ENCODE peak calls at places on chromosome 13, in nine cellular contexts. V, P, T, W, B, O, Z, K and C are unnamed samples.

GRCh38 chr13:99151516-99151915 is 49.1 kb upstream of the UBAC2 start:
- DNase-seq in V (peak; percentile 44), P (no peak), T (peak; percentile 84), W (peak; percentile 53), B (peak; percentile 96), O (no peak), Z (peak; percentile 59), K (peak; percentile 76), C (no peak)

GRCh38 chr13:101835920-101836319 is 383.4 kb downstream of the ITGBL1 start:
- DNase-seq in V (no peak), P (no peak), T (no peak), W (no peak), B (no peak), O (no peak), Z (no peak), K (no peak), C (no peak)

GRCh38 chr13:19157461-19157860 is 24.2 kb downstream of the TUBA3C start:
- DNase-seq in V (no peak), P (no peak), T (no peak), W (no peak), B (no peak), O (no peak), Z (no peak), K (no peak), C (no peak)

GRCh38 chr13:100063333-100063732 is 25.6 kb upstream of the PCCA start:
- DNase-seq in V (peak; percentile 30), P (no peak), T (peak; percentile 60), W (no peak), B (no peak), O (no peak), Z (no peak), K (no peak), C (no peak)

GRCh38 chr13:92225861-92226260 is 827.4 kb downstream of the GPC5 start:
- DNase-seq in V (no peak), P (no peak), T (no peak), W (no peak), B (no peak), O (no peak), Z (no peak), K (peak; percentile 33), C (no peak)

GRCh38 chr13:41364043-41364442 is 53.0 kb downstream of the NAA16 start:
- DNase-seq in V (no peak), P (no peak), T (no peak), W (no peak), B (no peak), O (no peak), Z (no peak), K (no peak), C (no peak)

GRCh38 chr13:110564472-110564985 is 3.0 kb upstream of the RAB20 start:
- DNase-seq in V (no peak), P (no peak), T (no peak), W (no peak), B (no peak), O (no peak), Z (no peak), K (no peak), C (no peak)

GRCh38 chr13:41267106-41267505 is 3.7 kb upstream of the MTRF1 start:
- DNase-seq in V (no peak), P (no peak), T (peak; percentile 29), W (no peak), B (no peak), O (no peak), Z (no peak), K (peak; percentile 71), C (no peak)

GRCh38 chr13:49488563-49488962 is 7.2 kb upstream of the PHF11 start:
- DNase-seq in V (no peak), P (no peak), T (no peak), W (no peak), B (no peak), O (no peak), Z (no peak), K (no peak), C (no peak)

GRCh38 chr13:95341441-95341840 is 40.2 kb upstream of the ABCC4 start:
- DNase-seq in V (no peak), P (no peak), T (peak; percentile 21), W (no peak), B (no peak), O (no peak), Z (no peak), K (peak; percentile 37), C (no peak)

GRCh38 chr13:113670541-113670940 is 3.5 kb downstream of the GRK1 start:
- DNase-seq in V (no peak), P (no peak), T (no peak), W (no peak), B (no peak), O (peak; percentile 4), Z (no peak), K (no peak), C (no peak)

GRCh38 chr13:112233256-112233655 is 142.9 kb upstream of the SPACA7 start:
- DNase-seq in V (no peak), P (no peak), T (no peak), W (no peak), B (no peak), O (no peak), Z (no peak), K (no peak), C (no peak)

DNA sequence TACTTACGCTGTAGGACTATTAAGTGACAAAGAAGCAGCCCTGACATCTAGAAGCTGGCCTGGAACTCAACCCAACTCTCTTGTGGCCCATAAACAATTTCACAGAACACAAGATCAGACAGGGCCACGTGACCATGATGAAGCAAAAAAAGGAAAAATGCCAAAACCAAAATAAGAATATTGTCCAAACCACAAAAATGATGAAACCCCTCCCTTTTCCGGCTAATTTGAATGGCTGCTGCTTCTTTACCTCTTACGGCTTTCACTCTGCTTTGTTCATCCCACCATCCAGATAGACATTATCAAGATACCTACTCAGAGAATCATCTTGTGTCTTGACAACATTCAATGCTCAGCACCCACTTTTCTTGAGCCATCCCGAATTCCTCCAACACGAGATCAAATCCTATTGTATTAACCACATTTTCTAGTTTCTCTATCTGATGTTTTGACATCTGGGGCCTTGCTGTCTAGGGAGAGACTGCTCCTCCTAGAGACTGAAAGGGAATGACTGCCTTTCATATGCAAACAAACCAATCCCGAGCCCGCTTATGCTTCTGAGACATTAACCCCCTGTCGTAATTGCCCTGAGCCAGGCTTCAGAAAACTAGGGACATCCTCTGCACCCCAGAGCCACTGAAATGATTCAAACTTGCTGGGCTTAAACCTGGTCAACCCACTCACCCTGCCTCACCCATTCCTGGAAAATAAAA is 186.3 kb downstream of the TDRD3 start:
- DNase-seq in V (no peak), P (no peak), T (peak; percentile 92), W (no peak), B (no peak), O (peak; percentile 40), Z (no peak), K (peak; percentile 85), C (peak; percentile 40)
- TF ChIP-seq CTCF in V (no peak), P (no peak), T (peak; percentile 39), W (no peak), B (no peak), O (no peak), Z (no peak), K (no peak), C (peak; percentile 32)

DNA sequence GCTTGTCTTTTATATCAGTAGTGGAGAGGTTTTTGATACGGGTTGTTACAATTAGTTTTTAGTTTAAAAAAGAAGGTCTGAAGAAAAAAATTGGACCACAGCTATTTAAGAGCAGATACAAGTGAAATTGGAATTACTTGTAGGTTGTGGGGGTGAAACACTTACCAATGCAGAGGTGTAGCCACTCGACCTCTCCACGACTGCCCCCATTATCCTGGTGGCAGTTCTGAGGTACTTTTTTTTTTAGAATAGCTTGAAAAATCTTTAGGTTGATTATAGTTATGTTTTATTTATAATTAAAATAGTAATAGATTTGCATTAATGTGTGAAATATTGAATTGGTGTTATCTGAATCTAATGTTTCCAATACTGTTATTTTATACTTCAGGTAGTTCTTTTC is 60.7 kb downstream of the PAN3 start:
- DNase-seq in V (no peak), P (no peak), T (no peak), W (no peak), B (no peak), O (no peak), Z (no peak), K (no peak), C (no peak)
- TF ChIP-seq CTCF in V (no peak), P (peak; percentile 35), T (peak; percentile 11), W (no peak), B (no peak), O (no peak), Z (no peak), K (no peak), C (no peak)

GRCh38 chr13:43239441-43239840 is 216.1 kb downstream of the DNAJC15 start:
- DNase-seq in V (peak; percentile 49), P (no peak), T (no peak), W (no peak), B (no peak), O (no peak), Z (no peak), K (no peak), C (no peak)
- TF ChIP-seq CTCF in V (no peak), P (no peak), T (no peak), W (no peak), B (no peak), O (no peak), Z (no peak), K (no peak), C (no peak)

DNA sequence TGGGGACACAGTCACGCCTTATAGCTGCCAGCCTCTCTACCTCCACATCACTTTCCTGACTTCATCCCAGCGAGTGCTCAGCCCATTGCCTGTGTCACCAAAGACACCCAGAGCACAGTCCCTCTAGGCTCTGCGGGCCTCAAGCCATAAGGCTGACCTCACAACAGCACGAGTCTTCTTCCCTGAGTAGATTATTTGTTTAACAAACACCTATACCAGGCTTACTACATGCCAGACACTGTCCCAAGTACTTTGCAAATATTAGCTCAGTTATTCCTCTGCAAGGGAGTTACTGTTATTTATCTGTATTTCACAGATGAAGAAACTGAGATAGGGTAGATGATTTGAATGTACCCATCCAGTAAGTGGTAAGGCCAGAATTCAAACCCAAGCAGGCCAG is 504.3 kb downstream of the COG6 start:
- DNase-seq in V (no peak), P (no peak), T (no peak), W (no peak), B (no peak), O (no peak), Z (no peak), K (no peak), C (no peak)
- TF ChIP-seq CTCF in V (no peak), P (no peak), T (no peak), W (no peak), B (no peak), O (no peak), Z (no peak), K (no peak), C (no peak)

GRCh38 chr13:64471916-64472315 is 2758.2 kb downstream of the PCDH9 start:
- DNase-seq in V (peak; percentile 23), P (no peak), T (peak; percentile 75), W (no peak), B (peak; percentile 47), O (no peak), Z (no peak), K (peak; percentile 45), C (no peak)
- TF ChIP-seq CTCF in V (peak; percentile 30), P (peak; percentile 73), T (peak; percentile 47), W (no peak), B (peak; percentile 52), O (no peak), Z (peak; percentile 55), K (peak; percentile 42), C (peak; percentile 25)